ENCODE peak calls at places on chromosomes 5 and 9, in four cellular contexts. X is upper lobe of right lung, R is amniotic stem cell, I is NCI-H1105 treated with DMSO at 0.1 percent for 48 hours. L is an unnamed sample.

GRCh38 chr5:54644226-54644625 is 126.7 kb downstream of the SNX18 start:
- DNase-seq in X (no peak), R (no peak), I (no peak), L (no peak)

GRCh38 chr9:128947423-128948310 is at the start of the genes DOLK and NUP188:
- DNase-seq in X (peak), R (peak), I (peak), L (peak)

GRCh38 chr5:32810812-32811211 is 99.7 kb downstream of the NPR3 start:
- DNase-seq in X (no peak), R (peak), I (no peak), L (no peak)

GRCh38 chr5:159340511-159340910 is 10.2 kb upstream of the IL12B start:
- DNase-seq in X (no peak), R (no peak), I (no peak), L (no peak)

GRCh38 chr5:1926471-1927341 is 44.0 kb upstream of the IRX4 start:
- DNase-seq in X (no peak), R (no peak), I (no peak), L (peak)

GRCh38 chr9:5899292-5899691 is 8.6 kb downstream of the MLANA start:
- DNase-seq in X (no peak), R (no peak), I (no peak), L (no peak)

GRCh38 chr5:115986358-115986757 is 24.1 kb downstream of the LVRN start:
- DNase-seq in X (no peak), R (no peak), I (no peak), L (no peak)

GRCh38 chr9:124133752-124134151 is 122.2 kb downstream of the LHX2 start:
- DNase-seq in X (peak), R (no peak), I (no peak), L (no peak)

L was measured in osteocyte.